ENCODE peak calls at places on chromosomes 11 and 22, in six cellular contexts. I, A, Q, R, K and N are unnamed samples.

GRCh38 chr11:115078461-115079438 is 400.4 kb downstream of the NXPE2 start:
- DNase-seq in I (no peak), A (no peak), K (no peak), R (no peak), Q (no peak), N (no peak)

GRCh38 chr11:92703431-92703830 is 266.0 kb upstream of the MTNR1B start:
- DNase-seq in R (no peak), I (peak), A (no peak), K (no peak), Q (no peak), N (peak)

GRCh38 chr11:61067782-61068181 is 34.5 kb upstream of the CD5 start:
- DNase-seq in I (no peak), K (no peak), Q (no peak), R (no peak), A (no peak), N (no peak)

GRCh38 chr11:79100093-79100704 is 340.6 kb downstream of the TENM4 start:
- DNase-seq in K (peak), Q (no peak), R (peak), A (no peak), I (peak), N (peak)

GRCh38 chr22:38464992-38465672 is 2.8 kb upstream of the KDELR3 start:
- DNase-seq in I (no peak), K (no peak), R (no peak), A (no peak), Q (no peak), N (no peak)

GRCh38 chr22:48744283-48744641 is 1083.4 kb downstream of the BRD1 start:
- DNase-seq in K (no peak), I (no peak), A (no peak), R (no peak), Q (no peak), N (no peak)

GRCh38 chr11:72897506-72897905 is 83.3 kb downstream of the ATG16L2 start:
- DNase-seq in K (no peak), Q (no peak), I (no peak), A (no peak), R (no peak), N (no peak)

GRCh38 chr11:66047541-66048365 is 1.2 kb downstream of the GAL3ST3 start:
- DNase-seq in K (no peak), R (no peak), Q (no peak), I (no peak), A (no peak), N (no peak)

GRCh38 chr11:106172389-106172991 is 95.0 kb downstream of the AASDHPPT start:
- DNase-seq in R (no peak), K (no peak), A (no peak), I (peak), Q (no peak), N (no peak)

GRCh38 chr11:35541621-35542375 is 16.4 kb upstream of the PAMR1 start:
- DNase-seq in I (peak), A (no peak), Q (no peak), R (peak), K (no peak), N (peak)

GRCh38 chr11:11982975-11983374 is 25.5 kb downstream of the DKK3 start:
- DNase-seq in K (no peak), I (peak), A (no peak), R (no peak), Q (no peak), N (no peak)